ENCODE peak calls at places on chromosome 13, in nine cellular contexts. F, I, N, U, Y, V, O, E and A are unnamed samples.
A peak's percentile ranks its signal among the peaks of the same experiment; 100 is the strongest.

GRCh38 chr13:42808572-42808971 is 27.2 kb downstream of the FAM216B start:
- DNase-seq in N (no peak), O (no peak), I (no peak), E (no peak), U (no peak), F (no peak), Y (peak; percentile 56), V (no peak), A (no peak)

GRCh38 chr13:30103161-30103858 is 204.0 kb downstream of the KATNAL1 start:
- DNase-seq in E (no peak), N (no peak), V (no peak), Y (no peak), U (no peak), I (no peak), O (no peak), F (no peak), A (no peak)

GRCh38 chr13:24709186-24709913 is 29.1 kb downstream of the ATP12A start:
- DNase-seq in V (no peak), Y (no peak), F (no peak), U (no peak), N (peak; percentile 36), I (no peak), E (no peak), O (peak; percentile 84), A (peak; percentile 57)

GRCh38 chr13:29125145-29125933 is 305.2 kb downstream of the MTUS2 start:
- DNase-seq in F (no peak), I (no peak), Y (no peak), E (no peak), O (peak; percentile 6), V (no peak), N (peak; percentile 6), U (no peak), A (no peak)

GRCh38 chr13:98972627-98973026 is 5.2 kb downstream of the DOCK9 start:
- DNase-seq in Y (peak; percentile 49), V (no peak), U (peak; percentile 46), O (no peak), N (no peak), I (no peak), E (no peak), F (no peak), A (no peak)

GRCh38 chr13:90447034-90447734 is 900.3 kb upstream of the MIR17HG start:
- DNase-seq in E (no peak), Y (no peak), O (no peak), V (no peak), I (no peak), N (no peak), U (no peak), F (no peak), A (no peak)

GRCh38 chr13:87052731-87053130 is 618.4 kb upstream of the SLITRK5 start:
- DNase-seq in E (no peak), O (no peak), Y (peak; percentile 54), V (no peak), U (no peak), N (no peak), I (no peak), F (no peak), A (no peak)

GRCh38 chr13:52659340-52659739 is 6.7 kb downstream of the SUGT1 start:
- DNase-seq in V (no peak), I (no peak), Y (no peak), U (no peak), E (no peak), F (no peak), N (no peak), O (no peak), A (no peak)

GRCh38 chr13:21014666-21015170 is 46.7 kb downstream of the LATS2 start:
- DNase-seq in U (no peak), O (no peak), Y (peak; percentile 91), V (peak; percentile 78), E (peak; percentile 76), F (no peak), I (peak; percentile 45), N (no peak), A (no peak)

GRCh38 chr13:100069278-100069677 is 19.6 kb upstream of the PCCA start:
- DNase-seq in O (no peak), F (no peak), E (no peak), V (no peak), U (no peak), I (no peak), N (no peak), Y (peak; percentile 18), A (no peak)

GRCh38 chr13:51894239-51894638 is 32.5 kb downstream of the CCDC70 start:
- DNase-seq in Y (no peak), O (no peak), F (no peak), I (no peak), U (no peak), N (no peak), E (no peak), V (no peak), A (no peak)

DNA sequence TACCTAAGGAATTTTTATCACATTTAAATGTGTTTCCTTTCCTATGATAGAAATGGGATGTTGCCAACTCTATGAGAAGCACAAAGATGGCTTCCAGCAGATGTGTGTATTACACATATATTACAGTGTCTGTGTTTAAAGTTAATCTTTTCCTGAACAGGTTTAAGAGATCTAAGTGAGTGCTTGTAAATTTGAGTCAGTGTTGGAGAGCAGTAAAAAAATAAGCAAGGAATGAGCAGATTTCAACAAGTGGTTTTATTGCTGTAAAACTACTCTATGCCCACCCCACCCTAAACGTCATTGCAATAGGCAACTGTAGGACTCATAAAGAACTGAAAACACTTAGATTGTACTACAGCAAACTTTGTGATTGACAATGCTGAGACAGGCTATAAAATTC is 248.7 kb downstream of the KLF5 start:
- DNase-seq in V (no peak), E (no peak), F (no peak), I (peak; percentile 56), N (no peak), O (no peak), Y (peak; percentile 59), U (no peak), A (no peak)
- H3K27ac ChIP-seq in V (no peak overlapping the region), E (no peak overlapping the region), F (no peak overlapping the region), I (peak overlapping the region; percentile 81), N (no peak overlapping the region), O (no peak overlapping the region), Y (no peak overlapping the region), U (no peak overlapping the region), A (no peak overlapping the region)

GRCh38 chr13:114043421-114044053 is 69.7 kb upstream of the C13orf46 start:
- DNase-seq in E (peak; percentile 57), U (no peak), V (peak; percentile 88), Y (peak; percentile 95), F (no peak), I (peak; percentile 65), O (peak; percentile 48), N (no peak), A (no peak)

GRCh38 chr13:114042066-114042815 is 68.4 kb upstream of the C13orf46 start:
- DNase-seq in U (no peak), N (no peak), V (no peak), Y (no peak), O (no peak), F (no peak), I (no peak), E (no peak), A (no peak)

GRCh38 chr13:114046447-114046846 is 72.6 kb upstream of the C13orf46 start:
- DNase-seq in I (no peak), U (no peak), Y (no peak), O (no peak), F (no peak), N (no peak), E (no peak), V (no peak), A (no peak)

GRCh38 chr13:114045113-114045735 is 71.3 kb upstream of the C13orf46 start:
- DNase-seq in O (no peak), U (no peak), E (no peak), Y (no peak), N (no peak), F (no peak), I (no peak), V (no peak), A (no peak)

GRCh38 chr13:114044486-114044885 is 70.6 kb upstream of the C13orf46 start:
- DNase-seq in F (no peak), V (no peak), U (no peak), Y (peak; percentile 40), N (no peak), I (no peak), O (no peak), E (no peak), A (no peak)
- H3K4me1 ChIP-seq in F (no peaks in the 10 kb centered on the region), V (peaks cover 4% of the 10 kb centered on the region), U (no peaks in the 10 kb centered on the region), Y (peaks cover 17% of the 10 kb centered on the region), N (peaks cover 26% of the 10 kb centered on the region), I (peaks cover 14% of the 10 kb centered on the region), O (peaks cover 24% of the 10 kb centered on the region), E (no peaks in the 10 kb centered on the region), A (no peaks in the 10 kb centered on the region)

DNA sequence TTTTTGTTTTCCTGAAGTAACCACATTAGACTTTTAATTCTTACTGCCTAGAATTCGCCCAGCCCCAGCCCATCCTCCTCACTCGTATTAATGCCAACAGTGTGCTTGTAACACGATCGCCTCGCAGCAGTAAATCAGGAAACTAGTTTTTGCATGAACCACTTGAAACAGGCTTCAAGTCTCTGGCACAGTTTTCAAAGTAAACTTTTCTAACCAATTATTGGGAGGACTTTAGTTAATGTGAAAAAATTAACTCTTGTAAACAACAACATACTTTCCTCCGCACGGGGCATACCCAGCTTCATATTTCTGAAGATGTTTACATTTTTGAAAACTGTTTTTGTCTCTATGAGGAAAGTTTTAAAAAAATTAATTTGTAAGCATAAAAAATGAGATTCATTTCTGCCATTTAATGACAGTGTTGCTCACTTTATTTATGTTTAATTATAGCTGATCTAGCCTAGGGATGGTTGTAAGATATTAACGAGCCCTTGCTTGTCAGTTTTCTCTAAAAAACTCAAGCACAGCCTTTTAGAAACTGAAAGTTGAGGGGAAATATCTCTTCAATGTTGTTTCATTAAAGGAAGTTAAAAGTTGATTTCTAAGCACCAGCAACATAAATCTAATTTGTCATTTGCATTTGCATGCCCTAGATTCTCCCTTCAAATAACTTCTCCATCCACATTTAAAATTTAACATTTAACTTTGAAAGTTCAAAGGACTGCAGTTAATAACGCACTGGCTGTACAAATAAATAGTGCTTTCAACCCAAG is 39.4 kb downstream of the TNFRSF19 start:
- DNase-seq in F (no peak), E (no peak), I (no peak), N (peak; percentile 33), O (peak; percentile 34), V (no peak), Y (peak; percentile 77), U (no peak), A (no peak)
- H3K27ac ChIP-seq in F (no peak overlapping the region), E (peak overlapping the region; percentile 14), I (peak overlapping the region; percentile 21), N (peak overlapping the region; percentile 39), O (no peak overlapping the region), V (peak overlapping the region; percentile 55), Y (peak overlapping the region; percentile 77), U (peak overlapping the region; percentile 28), A (no peak overlapping the region)

GRCh38 chr13:44920013-44920412 is 69.3 kb downstream of the NUFIP1 start:
- DNase-seq in Y (no peak), E (no peak), I (no peak), O (no peak), V (no peak), F (no peak), U (no peak), N (no peak), A (no peak)

GRCh38 chr13:44921478-44921877 is 67.8 kb downstream of the NUFIP1 start:
- DNase-seq in N (no peak), U (no peak), Y (no peak), I (no peak), O (no peak), V (no peak), E (no peak), F (no peak), A (no peak)

GRCh38 chr13:44918323-44919102 is 70.8 kb downstream of the NUFIP1 start:
- DNase-seq in N (peak; percentile 68), Y (peak; percentile 97), U (peak; percentile 62), V (peak; percentile 96), I (peak; percentile 95), F (peak; percentile 96), O (peak; percentile 90), E (peak; percentile 93), A (peak; percentile 84)

GRCh38 chr13:44919103-44919804 is 70.0 kb downstream of the NUFIP1 start:
- DNase-seq in Y (no peak), O (no peak), F (no peak), U (no peak), I (no peak), N (no peak), V (no peak), E (no peak), A (no peak)

GRCh38 chr13:44921931-44922758 is 67.1 kb downstream of the NUFIP1 start:
- DNase-seq in O (no peak), N (no peak), I (peak; percentile 65), V (peak; percentile 79), E (peak; percentile 80), Y (peak; percentile 98), U (peak; percentile 44), F (no peak), A (peak; percentile 52)
- H3K4me1 ChIP-seq in O (peaks cover 7% of the 10 kb centered on the region), N (no peaks in the 10 kb centered on the region), I (peaks cover 23% of the 10 kb centered on the region), V (peaks cover 46% of the 10 kb centered on the region), E (peaks cover 39% of the 10 kb centered on the region), Y (peaks cover 10% of the 10 kb centered on the region), U (peaks cover 29% of the 10 kb centered on the region), F (peaks cover 3% of the 10 kb centered on the region), A (no peaks in the 10 kb centered on the region)